ENCODE peak calls at places on chromosomes 5 and 9, in six cellular contexts. X, S, Z, A, C and N are unnamed samples.

GRCh38 chr5:54090495-54091084 is 219.8 kb downstream of the ARL15 start:
- DNase-seq in X (no peak), S (no peak), Z (no peak), A (no peak), C (no peak), N (peak)

GRCh38 chr5:149990518-149991376 is 9.7 kb downstream of the TIGD6 start:
- DNase-seq in X (no peak), S (peak), Z (peak), A (peak), C (peak), N (peak)

GRCh38 chr5:53381-54174 is 38.4 kb upstream of the PLEKHG4B start:
- DNase-seq in X (peak), S (peak), Z (peak), A (peak), C (peak), N (no peak)

GRCh38 chr9:92846662-92847145 is 31.1 kb downstream of the ZNF484 start:
- DNase-seq in X (no peak), S (no peak), Z (no peak), A (no peak), C (no peak), N (no peak)

GRCh38 chr9:82334286-82334685 is 345.7 kb downstream of the SPATA31D1 start:
- DNase-seq in X (no peak), S (no peak), Z (no peak), A (no peak), C (no peak), N (no peak)

GRCh38 chr5:77425998-77426659 is 66.0 kb downstream of the WDR41 start:
- DNase-seq in X (no peak), S (no peak), Z (no peak), A (no peak), C (no peak), N (no peak)

GRCh38 chr9:33676746-33677505 is 118.4 kb upstream of the PRSS3 start:
- DNase-seq in X (peak), S (peak), Z (no peak), A (peak), C (peak), N (no peak)

GRCh38 chr5:14261856-14262611 is 118.9 kb downstream of the TRIO start:
- DNase-seq in X (no peak), S (no peak), Z (no peak), A (no peak), C (no peak), N (no peak)

GRCh38 chr5:179534431-179534830 is 15.9 kb upstream of the RUFY1 start:
- DNase-seq in X (no peak), S (no peak), Z (no peak), A (no peak), C (no peak), N (no peak)

GRCh38 chr9:133632806-133633680 is 3.1 kb upstream of the DBH start:
- DNase-seq in X (no peak), S (peak), Z (no peak), A (peak), C (no peak), N (no peak)

GRCh38 chr5:141532726-141533125 is 43.8 kb downstream of the PCDHGC5 start:
- DNase-seq in X (no peak), S (no peak), Z (no peak), A (no peak), C (no peak), N (no peak)

GRCh38 chr5:41186143-41186542 is 27.2 kb downstream of the C6 start:
- DNase-seq in X (no peak), S (no peak), Z (no peak), A (no peak), C (no peak), N (no peak)

GRCh38 chr5:80216753-80217596 is 38.9 kb downstream of the SERINC5 start:
- DNase-seq in X (no peak), S (peak), Z (no peak), A (no peak), C (no peak), N (no peak)

GRCh38 chr5:139565411-139566305 is 4.5 kb downstream of the UBE2D2 start:
- DNase-seq in X (no peak), S (no peak), Z (peak), A (no peak), C (no peak), N (no peak)